ENCODE peak calls at places on chromosomes 4 and X, in ten cellular contexts. Y is NCI-H748 treated with DMSO at 0.1 percent for 48 hours; M is T-helper 9 cell; S is Caco-2; Z is activated CD4-positive, alpha-beta T cell treated with anti-CD3 and anti-CD28 coated beads for 24 hours; T is BJ; D is WERI-Rb-1; W is HCT116; R is RWPE1; V is T follicular helper cell. C is an unnamed sample.

GRCh38 chrX:6228720-6229119 is at the start of gene NLGN4X:
- DNase-seq in M (no peak), S (no peak), D (no peak), V (no peak), Y (peak; percentile 85), T (no peak), R (no peak), Z (no peak), W (no peak), C (peak; percentile 11)

GRCh38 chrX:108198420-108198819 is 106.8 kb downstream of the ATG4A start:
- DNase-seq in W (no peak), V (no peak), T (no peak), R (no peak), Z (no peak), D (no peak), S (no peak), Y (no peak), M (no peak), C (no peak)

GRCh38 chrX:7334253-7334935 is 186.4 kb upstream of the PUDP start:
- DNase-seq in T (peak; percentile 82), D (no peak), R (no peak), W (no peak), S (no peak), M (no peak), V (no peak), Z (no peak), Y (no peak), C (no peak)

GRCh38 chr4:2799444-2799911 is 6.6 kb downstream of the SH3BP2 start:
- DNase-seq in W (no peak), R (no peak), V (no peak), S (peak; percentile 15), M (no peak), D (no peak), Z (no peak), T (no peak), Y (no peak), C (no peak)

GRCh38 chr4:13921805-13922204 is 294.3 kb upstream of the BOD1L1 start:
- DNase-seq in S (no peak), Z (no peak), V (no peak), R (no peak), M (no peak), T (no peak), W (no peak), D (no peak), Y (no peak), C (no peak)

GRCh38 chr4:19748470-19748869 is 503.2 kb upstream of the SLIT2 start:
- DNase-seq in M (no peak), D (no peak), T (peak; percentile 86), V (no peak), S (no peak), W (no peak), R (peak; percentile 0), Z (no peak), Y (no peak), C (no peak)

GRCh38 chr4:29278580-29278979 is 1441.6 kb upstream of the PCDH7 start:
- DNase-seq in V (no peak), R (no peak), T (no peak), Z (no peak), S (no peak), Y (no peak), D (no peak), M (no peak), W (no peak), C (no peak)

GRCh38 chr4:94446386-94446785 is 5.4 kb upstream of the PDLIM5 start:
- DNase-seq in S (no peak), M (no peak), V (no peak), R (peak; percentile 30), T (peak; percentile 61), Z (no peak), Y (no peak), W (no peak), D (no peak), C (no peak)

GRCh38 chrX:53160297-53160983 is 64.6 kb downstream of the KDM5C start:
- DNase-seq in D (no peak), R (no peak), V (no peak), T (no peak), Z (no peak), M (no peak), W (no peak), Y (no peak), S (no peak), C (no peak)

GRCh38 chrX:109485470-109486340 is 3.8 kb upstream of the GUCY2F start:
- DNase-seq in S (peak; percentile 46), Z (peak; percentile 26), R (peak; percentile 27), V (peak; percentile 51), W (peak; percentile 49), D (peak; percentile 47), M (peak; percentile 50), Y (peak; percentile 43), T (peak; percentile 15), C (peak; percentile 33)

GRCh38 chr4:187995322-187996207 is at the start of gene ZFP42:
- DNase-seq in Z (no peak), T (no peak), M (no peak), D (no peak), Y (no peak), W (no peak), V (no peak), S (peak; percentile 37), R (no peak), C (no peak)

GRCh38 chr4:152102184-152103000 is 341.6 kb upstream of the GATB start:
- DNase-seq in V (no peak), D (no peak), M (no peak), W (peak; percentile 23), T (peak; percentile 9), S (peak; percentile 43), R (peak; percentile 74), Z (no peak), Y (no peak), C (no peak)

GRCh38 chr4:95439896-95440295 is 108.9 kb downstream of the UNC5C start:
- DNase-seq in Y (peak; percentile 16), Z (no peak), W (no peak), D (no peak), M (no peak), T (no peak), V (no peak), S (no peak), R (no peak), C (no peak)

GRCh38 chr4:174036111-174036510 is 247.4 kb downstream of the FBXO8 start:
- DNase-seq in T (no peak), V (no peak), M (no peak), D (no peak), Z (no peak), W (no peak), Y (peak; percentile 40), R (no peak), S (no peak), C (no peak)

GRCh38 chrX:44291468-44292116 is 51.9 kb downstream of the EFHC2 start:
- DNase-seq in D (no peak), Z (no peak), W (no peak), V (no peak), S (no peak), M (no peak), Y (no peak), R (no peak), T (no peak), C (no peak)

GRCh38 chrX:148633509-148633908 is 133.1 kb downstream of the AFF2 start:
- DNase-seq in V (no peak), Z (no peak), M (no peak), T (no peak), W (no peak), Y (no peak), D (no peak), S (no peak), R (no peak), C (no peak)

GRCh38 chr4:98728433-98728832 is 70.0 kb upstream of the TSPAN5 start:
- DNase-seq in D (no peak), R (peak; percentile 36), S (no peak), V (no peak), W (no peak), Y (no peak), T (peak; percentile 28), Z (no peak), M (no peak), C (no peak)

GRCh38 chr4:7473096-7473495 is 38.4 kb upstream of the PSAPL1 start:
- DNase-seq in D (no peak), Y (no peak), W (no peak), Z (no peak), T (no peak), M (no peak), R (no peak), S (no peak), V (no peak), C (no peak)

GRCh38 chrX:147573266-147573665 is 338.5 kb upstream of the FMR1 start:
- DNase-seq in W (no peak), Y (no peak), D (no peak), M (no peak), S (no peak), Z (no peak), T (no peak), R (no peak), V (no peak), C (no peak)

GRCh38 chr4:2400841-2401609 is 17.4 kb downstream of the ZFYVE28 start:
- DNase-seq in S (no peak), D (no peak), V (no peak), M (no peak), R (no peak), W (no peak), Z (no peak), T (no peak), Y (no peak), C (no peak)

GRCh38 chr4:112316333-112316732 is 19.2 kb downstream of the ALPK1 start:
- DNase-seq in M (no peak), D (no peak), Z (no peak), Y (no peak), V (no peak), S (no peak), T (no peak), R (no peak), W (no peak), C (no peak)

GRCh38 chrX:154458116-154458953 is at the start of gene PLXNA3:
- DNase-seq in D (peak; percentile 55), Z (peak; percentile 35), R (peak; percentile 44), Y (no peak), M (peak; percentile 67), V (peak; percentile 53), W (no peak), S (peak; percentile 46), T (no peak), C (peak; percentile 42)

GRCh38 chrX:66676990-66677389 is 38.1 kb upstream of the EDA2R start:
- DNase-seq in W (no peak), Y (no peak), D (no peak), M (no peak), T (peak; percentile 62), S (no peak), R (peak; percentile 1), V (no peak), Z (no peak), C (no peak)

GRCh38 chr4:29276150-29276549 is 1444.0 kb upstream of the PCDH7 start:
- DNase-seq in W (no peak), V (no peak), S (no peak), M (no peak), R (no peak), T (no peak), D (no peak), Z (no peak), Y (no peak), C (no peak)